ENCODE peak calls at places on chromosomes 13 and 19, in eight cellular contexts. C is uterus, A is HCT116, Y is Peyer's patch, O is adrenal gland, F is lower leg skin, D is right lobe of liver, K is GM12891. N is an unnamed sample.

GRCh38 chr19:41325947-41326706 is 16.2 kb downstream of the CCDC97 start:
- DNase-seq in C (no peak), A (no peak), Y (peak), O (no peak), F (no peak), D (peak), K (peak), N (peak)

GRCh38 chr19:294819-295686 is 3.9 kb upstream of the PLPP2 start:
- DNase-seq in C (no peak), A (no peak), Y (peak), O (peak), F (no peak), D (no peak), K (peak), N (peak)

GRCh38 chr19:28454083-28454482 is 758.9 kb downstream of the UQCRFS1 start:
- DNase-seq in C (no peak), A (no peak), Y (no peak), O (no peak), F (no peak), D (no peak), K (no peak), N (no peak)

GRCh38 chr13:20848944-20849343 is 53.6 kb downstream of the XPO4 start:
- DNase-seq in C (no peak), A (no peak), Y (no peak), O (no peak), F (no peak), D (no peak), K (no peak), N (no peak)

GRCh38 chr13:43522788-43523187 is 264.0 kb downstream of the ENOX1 start:
- DNase-seq in C (no peak), A (no peak), Y (no peak), O (no peak), F (no peak), D (no peak), K (no peak), N (no peak)

GRCh38 chr13:23578411-23579071 is 8.3 kb downstream of the TNFRSF19 start:
- DNase-seq in C (peak), A (no peak), Y (peak), O (peak), F (peak), D (peak), K (peak), N (peak)

GRCh38 chr13:50760751-50761150 is 82.7 kb downstream of the DLEU7 start:
- DNase-seq in C (no peak), A (no peak), Y (no peak), O (no peak), F (no peak), D (no peak), K (no peak), N (no peak)

GRCh38 chr19:1121395-1121794 is 17.6 kb downstream of the GPX4 start:
- DNase-seq in C (no peak), A (no peak), Y (no peak), O (peak), F (no peak), D (peak), K (no peak), N (no peak)

GRCh38 chr19:51712461-51713081 is 11.2 kb downstream of the HAS1 start:
- DNase-seq in C (no peak), A (no peak), Y (no peak), O (no peak), F (no peak), D (no peak), K (no peak), N (peak)

GRCh38 chr19:13492128-13492527 is 14.2 kb downstream of the CACNA1A start:
- DNase-seq in C (no peak), A (no peak), Y (no peak), O (no peak), F (no peak), D (no peak), K (no peak), N (no peak)

GRCh38 chr19:8105471-8105870 is 43.9 kb downstream of the FBN3 start:
- DNase-seq in C (no peak), A (no peak), Y (no peak), O (no peak), F (no peak), D (no peak), K (no peak), N (no peak)

GRCh38 chr19:12665281-12665573 is 1.3 kb downstream of the MAN2B1 start:
- DNase-seq in C (no peak), A (no peak), Y (peak), O (no peak), F (peak), D (no peak), K (peak), N (no peak)

GRCh38 chr13:44407891-44408290 is 34.3 kb downstream of the SERP2 start:
- DNase-seq in C (no peak), A (no peak), Y (no peak), O (no peak), F (no peak), D (no peak), K (no peak), N (no peak)

GRCh38 chr19:33282036-33282686 is 20.2 kb downstream of the CEBPA start:
- DNase-seq in C (no peak), A (no peak), Y (no peak), O (no peak), F (no peak), D (no peak), K (no peak), N (no peak)

GRCh38 chr19:58546131-58546530 is 2.3 kb downstream of the TRIM28 start:
- DNase-seq in C (no peak), A (no peak), Y (no peak), O (no peak), F (no peak), D (no peak), K (no peak), N (no peak)

GRCh38 chr13:51801631-51802099 is 2.3 kb downstream of the DHRS12 start:
- DNase-seq in C (no peak), A (no peak), Y (peak), O (peak), F (peak), D (peak), K (no peak), N (no peak)

GRCh38 chr13:74287672-74288169 is 153.5 kb upstream of the KLF12 start:
- DNase-seq in C (peak), A (no peak), Y (peak), O (peak), F (peak), D (peak), K (no peak), N (no peak)

GRCh38 chr19:45395524-45396388 is 9.1 kb downstream of the PPP1R13L start:
- DNase-seq in C (no peak), A (no peak), Y (no peak), O (no peak), F (no peak), D (no peak), K (no peak), N (no peak)

GRCh38 chr13:55244991-55245644 is 1895.6 kb upstream of the PRR20A start:
- DNase-seq in C (no peak), A (no peak), Y (no peak), O (no peak), F (no peak), D (no peak), K (no peak), N (peak)

GRCh38 chr13:24161010-24161775 is 673 bp downstream of the SPATA13 start:
- DNase-seq in C (peak), A (no peak), Y (peak), O (peak), F (no peak), D (peak), K (peak), N (peak)

GRCh38 chr13:66222127-66222526 is 1008.0 kb downstream of the PCDH9 start:
- DNase-seq in C (no peak), A (no peak), Y (no peak), O (no peak), F (no peak), D (no peak), K (no peak), N (no peak)

GRCh38 chr19:52748336-52748950 is 13.6 kb upstream of the ZNF611 start:
- DNase-seq in C (peak), A (no peak), Y (no peak), O (no peak), F (no peak), D (no peak), K (no peak), N (peak)

GRCh38 chr19:35986664-35987570 is 8.1 kb upstream of the SDHAF1 start:
- DNase-seq in C (no peak), A (no peak), Y (peak), O (peak), F (peak), D (no peak), K (no peak), N (no peak)

GRCh38 chr19:41324921-41325639 is 15.1 kb downstream of the CCDC97 start:
- DNase-seq in C (peak), A (no peak), Y (peak), O (peak), F (peak), D (peak), K (no peak), N (peak)

GRCh38 chr19:47107201-47107952 is 6.2 kb downstream of the ZC3H4 start:
- DNase-seq in C (no peak), A (no peak), Y (peak), O (no peak), F (no peak), D (no peak), K (no peak), N (peak)

GRCh38 chr13:111899714-111900389 is 167.1 kb upstream of the SOX1 start:
- DNase-seq in C (no peak), A (no peak), Y (no peak), O (no peak), F (no peak), D (no peak), K (no peak), N (no peak)

GRCh38 chr13:75416327-75417005 is 65.5 kb downstream of the TBC1D4 start:
- DNase-seq in C (no peak), A (no peak), Y (no peak), O (no peak), F (no peak), D (no peak), K (no peak), N (no peak)

GRCh38 chr13:24299488-24300114 is 9.8 kb upstream of the C1QTNF9 start:
- DNase-seq in C (no peak), A (no peak), Y (no peak), O (no peak), F (no peak), D (no peak), K (no peak), N (no peak)

GRCh38 chr19:35712910-35713845 is 4.6 kb upstream of the KMT2B start:
- DNase-seq in C (no peak), A (no peak), Y (peak), O (no peak), F (no peak), D (no peak), K (peak), N (peak)

GRCh38 chr19:17575871-17576757 is 20.7 kb downstream of the COLGALT1 start:
- DNase-seq in C (no peak), A (no peak), Y (no peak), O (no peak), F (no peak), D (no peak), K (no peak), N (peak)

GRCh38 chr13:45315520-45316167 is 25.3 kb downstream of the TPT1 start:
- DNase-seq in C (no peak), A (no peak), Y (peak), O (no peak), F (no peak), D (no peak), K (no peak), N (no peak)

GRCh38 chr19:17719730-17720486 is 628 bp downstream of the MAP1S start:
- DNase-seq in C (no peak), A (no peak), Y (peak), O (no peak), F (no peak), D (peak), K (no peak), N (peak)

GRCh38 chr13:109780880-109781383 is 5.5 kb downstream of the IRS2 start:
- DNase-seq in C (no peak), A (no peak), Y (no peak), O (no peak), F (no peak), D (no peak), K (no peak), N (no peak)

GRCh38 chr13:48476674-48477073 is 56.2 kb downstream of the RCBTB2 start:
- DNase-seq in C (no peak), A (no peak), Y (no peak), O (no peak), F (no peak), D (no peak), K (no peak), N (no peak)

GRCh38 chr13:40484981-40485380 is 181.5 kb downstream of the FOXO1 start:
- DNase-seq in C (no peak), A (no peak), Y (no peak), O (no peak), F (no peak), D (no peak), K (no peak), N (no peak)

GRCh38 chr19:1945899-1946298 is 4.9 kb downstream of the CSNK1G2 start:
- DNase-seq in C (no peak), A (no peak), Y (peak), O (no peak), F (no peak), D (no peak), K (no peak), N (no peak)

GRCh38 chr13:84645196-84646071 is 763.2 kb upstream of the SLITRK1 start:
- DNase-seq in C (no peak), A (no peak), Y (no peak), O (no peak), F (no peak), D (no peak), K (no peak), N (no peak)

GRCh38 chr13:52760078-52760477 is 20.5 kb upstream of the CNMD start:
- DNase-seq in C (no peak), A (no peak), Y (no peak), O (no peak), F (no peak), D (no peak), K (no peak), N (no peak)

GRCh38 chr13:92677571-92677970 is 549.0 kb upstream of the GPC6 start:
- DNase-seq in C (no peak), A (no peak), Y (no peak), O (no peak), F (no peak), D (no peak), K (no peak), N (no peak)

GRCh38 chr13:47415048-47415447 is 518.2 kb upstream of the HTR2A start:
- DNase-seq in C (no peak), A (no peak), Y (no peak), O (no peak), F (no peak), D (no peak), K (no peak), N (no peak)
- TF ChIP-seq POLR2A in C (no peak), A (no peak), Y (no peak), O (no peak), F (no peak), D (no peak), K (no peak), N (no peak)

GRCh38 chr13:91228940-91229339 is 118.5 kb upstream of the MIR17HG start:
- DNase-seq in C (no peak), A (no peak), Y (no peak), O (no peak), F (no peak), D (no peak), K (no peak), N (no peak)
- TF ChIP-seq POLR2A in C (no peak), A (no peak), Y (no peak), O (no peak), F (no peak), D (no peak), K (no peak), N (no peak)

DNA sequence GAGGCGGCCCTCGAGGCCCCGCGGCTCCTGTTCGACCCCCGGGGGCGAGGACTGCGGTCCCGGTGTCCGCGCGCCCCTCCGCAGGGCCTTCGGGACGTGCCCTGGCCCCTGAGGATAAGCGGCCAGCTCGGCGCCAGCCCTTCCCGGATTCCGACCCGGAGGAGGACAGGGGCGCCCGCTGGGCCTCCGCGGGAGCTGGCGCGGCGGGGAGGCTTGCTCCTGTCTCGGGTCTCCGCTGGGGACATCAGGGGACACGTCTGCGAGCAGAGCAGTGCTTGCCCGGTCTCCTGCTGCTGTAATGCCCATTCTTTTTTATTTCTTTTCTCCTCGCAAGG is 828 bp downstream of the B3GLCT start:
- DNase-seq in C (peak), A (no peak), Y (peak), O (peak), F (peak), D (peak), K (no peak), N (peak)
- TF ChIP-seq POLR2A in C (no peak), A (no peak), Y (no peak), O (peak), F (no peak), D (peak), K (no peak), N (no peak)

DNA sequence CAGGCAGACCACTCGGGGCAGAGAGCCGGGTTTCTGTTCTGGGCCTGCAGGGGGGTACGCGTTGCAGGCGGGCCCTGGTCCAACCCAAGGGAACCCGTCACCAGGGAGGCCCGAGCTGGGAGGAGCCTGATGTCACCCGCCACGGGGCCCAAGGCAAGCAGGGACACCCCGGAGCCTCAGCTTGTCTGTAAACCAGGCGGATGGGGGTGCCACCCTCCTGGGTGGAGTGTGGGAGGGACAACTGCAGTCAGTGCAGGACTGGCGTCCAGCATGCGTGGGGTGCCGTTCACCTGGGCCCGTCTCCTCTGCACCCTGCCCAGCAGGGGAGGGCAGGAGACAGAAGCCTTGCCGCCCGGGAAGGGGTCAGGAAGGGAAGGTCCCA is 7.0 kb downstream of the CACTIN start:
- DNase-seq in C (no peak), A (no peak), Y (no peak), O (no peak), F (no peak), D (peak), K (no peak), N (no peak)
- TF ChIP-seq POLR2A in C (no peak), A (no peak), Y (no peak), O (no peak), F (no peak), D (no peak), K (no peak), N (no peak)

DNA sequence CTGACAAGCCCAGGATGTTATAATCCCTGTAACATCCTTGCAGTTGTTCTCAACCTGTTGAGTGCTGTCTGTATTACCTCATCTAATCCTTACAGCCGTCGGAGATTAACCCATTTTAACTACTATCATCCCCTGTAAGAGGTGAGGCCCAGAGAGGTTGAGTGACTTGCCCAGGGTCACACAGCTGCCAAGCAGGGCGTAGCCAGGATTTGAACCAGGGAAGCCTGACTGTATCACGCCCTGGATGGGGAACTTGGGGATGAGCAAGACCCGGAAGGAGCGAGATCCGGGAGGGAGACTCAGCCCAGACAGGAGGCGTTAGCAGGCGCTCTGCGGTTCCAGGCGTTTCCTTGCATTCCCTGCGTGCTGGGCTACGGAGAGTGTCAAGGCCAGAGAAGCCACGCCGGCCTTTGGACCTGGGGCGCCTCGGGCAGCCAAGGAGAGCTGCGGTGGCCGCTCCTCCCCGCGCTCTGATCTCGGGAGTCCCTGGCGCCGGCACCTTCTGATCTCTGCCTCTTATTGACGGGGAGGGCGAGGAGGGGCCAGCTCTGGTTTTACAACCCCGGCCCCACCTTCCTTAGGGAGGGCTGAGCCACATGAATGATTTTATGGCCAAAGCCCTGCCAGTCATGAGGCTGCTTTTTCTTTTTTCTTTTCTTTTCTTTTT is 6.2 kb downstream of the SULT2B1 start:
- DNase-seq in C (no peak), A (peak), Y (peak), O (peak), F (peak), D (no peak), K (no peak), N (no peak)
- TF ChIP-seq POLR2A in C (no peak), A (no peak), Y (peak), O (peak), F (no peak), D (no peak), K (no peak), N (no peak)

GRCh38 chr19:5137571-5138124 is 168.7 kb downstream of the KDM4B start:
- DNase-seq in C (no peak), A (no peak), Y (no peak), O (no peak), F (no peak), D (no peak), K (no peak), N (no peak)

GRCh38 chr19:5133986-5134595 is 165.2 kb downstream of the KDM4B start:
- DNase-seq in C (no peak), A (no peak), Y (no peak), O (no peak), F (no peak), D (no peak), K (no peak), N (no peak)

GRCh38 chr19:5134683-5135082 is 165.8 kb downstream of the KDM4B start:
- DNase-seq in C (no peak), A (no peak), Y (no peak), O (no peak), F (no peak), D (no peak), K (no peak), N (no peak)

GRCh38 chr19:5137114-5137513 is 168.2 kb downstream of the KDM4B start:
- DNase-seq in C (no peak), A (no peak), Y (no peak), O (no peak), F (no peak), D (no peak), K (no peak), N (no peak)

GRCh38 chr19:5136060-5136855 is 167.3 kb downstream of the KDM4B start:
- DNase-seq in C (no peak), A (no peak), Y (no peak), O (no peak), F (no peak), D (no peak), K (no peak), N (no peak)
- TF ChIP-seq POLR2A in C (no peak), A (no peak), Y (no peak), O (no peak), F (no peak), D (no peak), K (no peak), N (no peak)

GRCh38 chr13:99434258-99434788 is 66.9 kb upstream of the TM9SF2 start:
- DNase-seq in C (no peak), A (no peak), Y (peak), O (no peak), F (no peak), D (no peak), K (no peak), N (no peak)
- TF ChIP-seq POLR2A in C (no peak), A (no peak), Y (no peak), O (no peak), F (no peak), D (no peak), K (no peak), N (no peak)

DNA sequence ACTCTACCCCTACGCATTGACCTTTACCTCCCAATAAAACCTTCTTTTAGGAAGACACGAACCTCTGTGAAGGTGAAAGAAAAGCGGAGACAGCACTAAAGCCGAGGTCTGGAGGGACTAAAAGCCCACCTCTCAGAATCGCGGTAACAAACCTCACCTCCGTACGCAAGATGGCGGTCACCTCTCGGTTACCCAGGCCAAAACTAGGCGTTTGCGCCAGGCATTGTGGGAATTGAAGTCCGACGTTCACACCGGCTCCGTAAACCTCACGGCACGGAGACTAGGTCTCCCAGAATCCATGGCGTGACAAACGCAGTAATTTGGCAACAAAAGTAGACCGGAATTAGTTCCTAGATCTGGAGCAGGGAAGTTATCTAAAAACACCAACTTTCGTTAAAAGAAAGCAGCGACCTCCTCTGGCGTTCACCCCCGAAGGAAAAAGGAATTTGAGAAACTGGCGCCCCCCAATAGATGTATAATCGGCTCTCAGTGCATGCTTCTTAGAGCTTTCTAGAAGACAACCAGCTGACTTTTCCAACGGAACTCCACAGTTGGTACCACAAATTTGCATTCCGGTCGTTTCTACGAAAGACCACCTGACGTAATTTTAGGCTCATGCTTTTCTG is at the start of gene N4BP2L2:
- DNase-seq in C (peak), A (peak), Y (peak), O (peak), F (peak), D (peak), K (peak), N (peak)
- TF ChIP-seq POLR2A in C (peak), A (peak), Y (no peak), O (peak), F (no peak), D (peak), K (peak), N (peak)

GRCh38 chr13:77918391-77919261 is at the start of gene EDNRB:
- DNase-seq in C (peak), A (no peak), Y (peak), O (peak), F (peak), D (peak), K (no peak), N (peak)
- TF ChIP-seq POLR2A in C (peak), A (no peak), Y (no peak), O (peak), F (no peak), D (peak), K (no peak), N (no peak)